ENCODE peak calls at places on chromosomes 6 and 20, in nine cellular contexts. G is tibial artery; M is AG09309; Q is K562; F is nephron progenitor cell; Y is HFFc6; J is colonic mucosa; U is CD8-positive, alpha-beta T cell; Z is ovary. W is an unnamed sample.

GRCh38 chr6:46781478-46782378 is 11.5 kb upstream of the MEP1A start:
- DNase-seq in G (no peak), M (peak; percentile 20), Q (peak; percentile 36), F (peak; percentile 46), Y (peak; percentile 49), J (peak; percentile 75), U (peak; percentile 15), Z (peak; percentile 17), W (peak; percentile 29)

GRCh38 chr6:27296106-27296783 is 15.8 kb downstream of the POM121L2 start:
- DNase-seq in G (no peak), M (no peak), Q (peak; percentile 50), F (peak; percentile 68), Y (peak; percentile 46), J (no peak), U (no peak), Z (no peak), W (no peak)

GRCh38 chr20:6120491-6120988 is 2.3 kb downstream of the FERMT1 start:
- DNase-seq in G (no peak), M (no peak), Q (no peak), F (no peak), Y (no peak), J (no peak), U (no peak), Z (no peak), W (no peak)

GRCh38 chr20:4173142-4173541 is 157.8 kb upstream of the RNF24 start:
- DNase-seq in G (no peak), M (no peak), Q (no peak), F (no peak), Y (no peak), J (no peak), U (no peak), Z (no peak), W (no peak)

GRCh38 chr20:19887566-19888268 is 129.4 kb upstream of the NAA20 start:
- DNase-seq in G (no peak), M (no peak), Q (no peak), F (no peak), Y (no peak), J (no peak), U (no peak), Z (no peak), W (no peak)

GRCh38 chr6:156774872-156775405 is 2.2 kb upstream of the ARID1B start:
- DNase-seq in G (no peak), M (no peak), Q (no peak), F (no peak), Y (no peak), J (peak; percentile 62), U (no peak), Z (no peak), W (no peak)

GRCh38 chr20:50353289-50353961 is 156.8 kb upstream of the PTPN1 start:
- DNase-seq in G (no peak), M (no peak), Q (no peak), F (no peak), Y (no peak), J (no peak), U (no peak), Z (no peak), W (no peak)

GRCh38 chr6:90249458-90249857 is 47.2 kb downstream of the BACH2 start:
- DNase-seq in G (no peak), M (no peak), Q (no peak), F (no peak), Y (no peak), J (no peak), U (peak; percentile 58), Z (no peak), W (no peak)

GRCh38 chr6:43669050-43669921 is 18.3 kb downstream of the MRPS18A start:
- DNase-seq in G (peak; percentile 88), M (no peak), Q (no peak), F (no peak), Y (peak; percentile 55), J (peak; percentile 43), U (no peak), Z (peak; percentile 68), W (peak; percentile 14)

GRCh38 chr6:150352321-150353296 is 16.2 kb upstream of the IYD start:
- DNase-seq in G (no peak), M (peak; percentile 67), Q (no peak), F (no peak), Y (peak; percentile 75), J (no peak), U (no peak), Z (no peak), W (no peak)

GRCh38 chr6:105317607-105318533 is 85.0 kb downstream of the PREP start:
- DNase-seq in G (no peak), M (no peak), Q (no peak), F (no peak), Y (no peak), J (no peak), U (peak; percentile 30), Z (no peak), W (no peak)

GRCh38 chr6:89970609-89971337 is 76.5 kb downstream of the GJA10 start:
- DNase-seq in G (no peak), M (no peak), Q (peak; percentile 53), F (peak; percentile 36), Y (peak; percentile 63), J (no peak), U (no peak), Z (peak; percentile 28), W (no peak)

GRCh38 chr6:107784669-107785068 is 39.4 kb downstream of the SCML4 start:
- DNase-seq in G (no peak), M (no peak), Q (no peak), F (no peak), Y (no peak), J (no peak), U (peak; percentile 19), Z (no peak), W (no peak)

GRCh38 chr6:112086744-112087135 is 542 bp downstream of the TUBE1 start:
- DNase-seq in G (no peak), M (peak; percentile 18), Q (peak; percentile 38), F (no peak), Y (peak; percentile 60), J (no peak), U (no peak), Z (no peak), W (peak; percentile 3)

GRCh38 chr6:73923899-73924485 is 228.0 kb downstream of the CD109 start:
- DNase-seq in G (no peak), M (peak; percentile 7), Q (no peak), F (no peak), Y (no peak), J (no peak), U (no peak), Z (no peak), W (peak; percentile 30)

GRCh38 chr6:110951986-110952794 is 6.3 kb upstream of the GTF3C6 start:
- DNase-seq in G (no peak), M (peak; percentile 44), Q (no peak), F (no peak), Y (peak; percentile 64), J (no peak), U (no peak), Z (no peak), W (peak; percentile 52)

GRCh38 chr6:138988469-138988834 is 399 bp upstream of the REPS1 start:
- DNase-seq in G (no peak), M (no peak), Q (no peak), F (no peak), Y (no peak), J (no peak), U (no peak), Z (no peak), W (no peak)
- TF ChIP-seq CTCF in G (no peak), M (no peak), Q (no peak), F (peak; percentile 27), Y (peak; percentile 71), J (peak; percentile 16), U (peak; percentile 43), Z (no peak), W (no peak)

DNA sequence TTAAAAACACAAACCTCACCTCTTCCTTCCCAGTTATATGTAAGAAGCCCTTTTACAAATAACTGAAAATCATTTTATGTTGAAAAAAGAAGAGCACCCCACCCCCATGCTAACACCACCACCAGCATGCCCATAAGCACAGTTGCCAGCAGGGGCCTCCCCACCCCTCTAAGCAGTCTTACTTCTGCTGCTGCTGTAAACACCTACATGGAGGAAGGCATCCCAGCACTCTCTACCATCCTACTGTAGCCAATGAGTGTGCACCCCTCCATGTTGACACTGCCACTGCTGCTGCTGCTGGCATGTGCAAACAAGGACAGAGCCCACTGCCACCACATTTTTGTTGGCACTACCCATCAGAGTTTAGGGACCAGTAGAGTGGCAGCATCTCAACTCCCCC is 49.6 kb upstream of the PHIP start:
- DNase-seq in G (no peak), M (no peak), Q (no peak), F (no peak), Y (no peak), J (no peak), U (no peak), Z (no peak), W (no peak)
- TF ChIP-seq CTCF in G (no peak), M (no peak), Q (no peak), F (no peak), Y (no peak), J (no peak), U (no peak), Z (no peak), W (no peak)

DNA sequence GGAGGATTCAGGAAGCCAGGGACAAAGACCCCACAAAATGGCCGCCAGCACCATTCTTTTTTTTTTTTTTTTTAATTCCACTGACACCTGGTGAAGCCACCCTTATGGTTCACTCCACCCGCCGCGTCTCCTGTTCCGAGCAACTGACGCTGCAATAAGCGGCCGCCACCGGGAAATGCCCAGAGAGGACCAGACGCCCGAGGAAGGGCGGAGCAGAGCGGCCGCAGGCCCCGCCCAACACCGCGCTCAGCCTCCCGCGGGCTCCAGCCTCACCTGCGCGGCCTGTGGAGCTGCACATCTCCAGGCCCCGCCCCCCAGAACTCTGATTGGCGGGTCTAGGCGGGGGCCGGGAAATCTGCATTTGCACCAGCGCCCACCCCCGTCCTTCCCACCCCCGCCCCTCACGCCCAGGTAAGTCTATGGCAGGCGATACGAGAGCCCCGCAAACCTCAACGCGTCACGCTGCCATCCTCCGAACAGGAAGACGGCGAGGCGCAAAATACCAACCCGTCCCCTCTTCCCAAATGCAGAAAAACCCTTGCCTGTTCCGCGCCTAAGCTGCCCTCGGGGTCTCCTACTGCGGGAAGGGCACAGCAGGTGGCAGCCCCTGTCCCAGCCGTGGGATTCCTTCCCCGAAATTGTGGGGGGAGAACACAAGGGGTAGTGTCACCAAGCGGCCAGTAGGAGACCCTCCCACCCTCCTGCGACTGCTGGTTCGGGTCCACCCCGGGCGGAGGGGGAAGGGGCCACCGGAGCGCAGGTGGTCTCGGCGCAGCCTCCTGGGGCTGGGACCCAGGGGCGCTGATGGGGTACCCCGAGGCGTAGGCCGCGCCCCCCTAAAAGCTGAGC is 948 bp downstream of the ATP9A start:
- DNase-seq in G (peak; percentile 82), M (no peak), Q (peak; percentile 38), F (peak; percentile 77), Y (no peak), J (peak; percentile 94), U (peak; percentile 36), Z (peak; percentile 75), W (no peak)
- TF ChIP-seq CTCF in G (peak; percentile 22), M (peak; percentile 39), Q (no peak), F (peak; percentile 44), Y (peak; percentile 64), J (peak; percentile 17), U (no peak), Z (peak; percentile 21), W (peak; percentile 26)

GRCh38 chr20:14790771-14791517 is 453.5 kb upstream of the FLRT3 start:
- DNase-seq in G (no peak), M (no peak), Q (no peak), F (no peak), Y (no peak), J (no peak), U (no peak), Z (no peak), W (no peak)

DNA sequence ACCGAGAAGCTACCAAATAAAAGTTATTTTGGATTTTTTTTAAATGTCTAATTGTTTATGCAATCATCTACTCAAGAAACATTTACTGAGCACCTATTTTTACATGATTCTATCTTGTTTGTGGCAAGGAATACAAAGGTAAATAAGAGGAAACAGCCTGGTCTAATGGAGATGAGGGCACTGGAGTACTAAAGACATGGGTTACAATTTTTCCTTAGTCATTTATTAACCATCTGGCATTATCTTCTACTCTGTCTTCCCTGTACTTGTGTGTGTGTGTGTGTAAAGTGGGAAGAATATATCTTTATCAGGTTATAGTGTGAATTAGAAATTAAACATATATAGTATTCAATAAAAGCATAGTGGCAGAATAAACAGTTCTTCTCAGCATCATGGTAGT is 455.5 kb upstream of the FLRT3 start:
- DNase-seq in G (no peak), M (no peak), Q (no peak), F (no peak), Y (no peak), J (no peak), U (no peak), Z (no peak), W (no peak)
- TF ChIP-seq CTCF in G (no peak), M (no peak), Q (no peak), F (no peak), Y (no peak), J (no peak), U (no peak), Z (no peak), W (no peak)

W was measured in AG09319.